ENCODE peak calls at places on chromosomes 5 and 9, in seven cellular contexts. U is neuronal stem cell, H is mesenchymal stem cell, S is H9, N is IMR-90, L is mesendoderm, M is H1. F is an unnamed sample.
A peak's percentile ranks its signal among the peaks of the same experiment; 100 is the strongest.

GRCh38 chr5:101084353-101084752 is 181.3 kb upstream of the ST8SIA4 start:
- DNase-seq in H (no peak), L (no peak), M (no peak), S (no peak), U (no peak), N (no peak), F (no peak)

GRCh38 chr5:144465441-144465840 is 294.8 kb downstream of the KCTD16 start:
- DNase-seq in M (no peak), H (no peak), U (no peak), L (no peak), N (no peak), S (no peak), F (no peak)

GRCh38 chr9:79471577-79472543 is 99.9 kb upstream of the TLE4 start:
- DNase-seq in S (no peak), L (peak; percentile 27), N (peak; percentile 35), H (peak; percentile 25), M (no peak), U (no peak), F (no peak)

GRCh38 chr9:96150324-96151023 is 151.5 kb downstream of the HSD17B3 start:
- DNase-seq in H (no peak), U (no peak), N (no peak), L (no peak), M (no peak), S (no peak), F (no peak)

GRCh38 chr5:89120719-89121118 is 237.7 kb upstream of the MEF2C start:
- DNase-seq in U (no peak), H (peak; percentile 51), L (no peak), M (no peak), N (no peak), S (no peak), F (peak; percentile 50)

GRCh38 chr5:111641533-111642230 is 115.3 kb downstream of the NREP start:
- DNase-seq in M (no peak), N (peak; percentile 90), S (no peak), U (no peak), H (peak; percentile 76), L (no peak), F (no peak)

GRCh38 chr5:142110046-142110531 is 1.5 kb downstream of the NDFIP1 start:
- DNase-seq in H (peak; percentile 68), S (no peak), U (no peak), N (peak; percentile 59), L (peak; percentile 7), M (no peak), F (no peak)

GRCh38 chr9:15837079-15837679 is 284.3 kb downstream of the CCDC171 start:
- DNase-seq in L (peak; percentile 55), S (no peak), M (no peak), U (peak; percentile 47), H (peak; percentile 65), N (peak; percentile 65), F (peak; percentile 89)

GRCh38 chr9:70511858-70512257 is 97.4 kb upstream of the KLF9 start:
- DNase-seq in U (no peak), H (no peak), L (no peak), M (no peak), N (no peak), S (no peak), F (no peak)

GRCh38 chr9:87054999-87055686 is 107.8 kb upstream of the GAS1 start:
- DNase-seq in M (no peak), L (no peak), H (no peak), U (no peak), S (no peak), N (no peak), F (no peak)

GRCh38 chr5:2902742-2903297 is 151.3 kb upstream of the IRX2 start:
- DNase-seq in L (no peak), H (no peak), U (no peak), N (no peak), M (peak; percentile 30), S (peak; percentile 14), F (no peak)
- H2BK5ac ChIP-seq in L (no peak overlapping the region), H (no peak overlapping the region), U (no peak overlapping the region), N (no peak overlapping the region), M (no peak overlapping the region), S (no peak overlapping the region), F (no peak overlapping the region)

GRCh38 chr9:133402689-133403088 is 15.1 kb downstream of the REXO4 start:
- DNase-seq in U (no peak), M (no peak), L (no peak), N (no peak), H (no peak), S (no peak), F (no peak)
- H2BK5ac ChIP-seq in U (no peak overlapping the region), M (no peak overlapping the region), L (no peak overlapping the region), N (no peak overlapping the region), H (no peak overlapping the region), S (no peak overlapping the region), F (no peak overlapping the region)

GRCh38 chr5:57225553-57225952 is 51.7 kb downstream of the GPBP1 start:
- DNase-seq in S (no peak), M (no peak), U (no peak), L (no peak), N (no peak), H (no peak), F (no peak)

GRCh38 chr5:57231607-57232006 is 57.7 kb downstream of the GPBP1 start:
- DNase-seq in N (peak; percentile 60), U (no peak), L (no peak), S (no peak), M (no peak), H (no peak), F (no peak)

GRCh38 chr5:57232293-57233033 is 58.6 kb downstream of the GPBP1 start:
- DNase-seq in N (peak; percentile 12), L (no peak), M (no peak), S (no peak), H (no peak), U (no peak), F (no peak)

GRCh38 chr5:57229315-57229714 is 55.5 kb downstream of the GPBP1 start:
- DNase-seq in M (no peak), N (no peak), U (no peak), L (no peak), H (no peak), S (no peak), F (no peak)
- H2BK5ac ChIP-seq in M (no peak overlapping the region), N (no peak overlapping the region), U (no peak overlapping the region), L (no peak overlapping the region), H (no peak overlapping the region), S (no peak overlapping the region), F (no peak overlapping the region)

GRCh38 chr5:16464664-16465543 is 696 bp downstream of the ZNF622 start:
- DNase-seq in H (peak; percentile 40), M (no peak), N (no peak), S (no peak), L (no peak), U (no peak), F (peak; percentile 5)

GRCh38 chr5:16461026-16461425 is 4.6 kb downstream of the ZNF622 start:
- DNase-seq in H (peak; percentile 85), M (no peak), L (no peak), N (peak; percentile 70), S (no peak), U (no peak), F (no peak)

GRCh38 chr5:16461782-16462181 is 3.8 kb downstream of the ZNF622 start:
- DNase-seq in M (no peak), N (peak; percentile 94), S (no peak), H (peak; percentile 94), L (peak; percentile 24), U (no peak), F (peak; percentile 78)

GRCh38 chr5:16467363-16468219 is 2.0 kb upstream of the ZNF622 start:
- DNase-seq in H (peak; percentile 75), S (no peak), N (peak; percentile 78), U (no peak), M (no peak), L (no peak), F (peak; percentile 22)

DNA sequence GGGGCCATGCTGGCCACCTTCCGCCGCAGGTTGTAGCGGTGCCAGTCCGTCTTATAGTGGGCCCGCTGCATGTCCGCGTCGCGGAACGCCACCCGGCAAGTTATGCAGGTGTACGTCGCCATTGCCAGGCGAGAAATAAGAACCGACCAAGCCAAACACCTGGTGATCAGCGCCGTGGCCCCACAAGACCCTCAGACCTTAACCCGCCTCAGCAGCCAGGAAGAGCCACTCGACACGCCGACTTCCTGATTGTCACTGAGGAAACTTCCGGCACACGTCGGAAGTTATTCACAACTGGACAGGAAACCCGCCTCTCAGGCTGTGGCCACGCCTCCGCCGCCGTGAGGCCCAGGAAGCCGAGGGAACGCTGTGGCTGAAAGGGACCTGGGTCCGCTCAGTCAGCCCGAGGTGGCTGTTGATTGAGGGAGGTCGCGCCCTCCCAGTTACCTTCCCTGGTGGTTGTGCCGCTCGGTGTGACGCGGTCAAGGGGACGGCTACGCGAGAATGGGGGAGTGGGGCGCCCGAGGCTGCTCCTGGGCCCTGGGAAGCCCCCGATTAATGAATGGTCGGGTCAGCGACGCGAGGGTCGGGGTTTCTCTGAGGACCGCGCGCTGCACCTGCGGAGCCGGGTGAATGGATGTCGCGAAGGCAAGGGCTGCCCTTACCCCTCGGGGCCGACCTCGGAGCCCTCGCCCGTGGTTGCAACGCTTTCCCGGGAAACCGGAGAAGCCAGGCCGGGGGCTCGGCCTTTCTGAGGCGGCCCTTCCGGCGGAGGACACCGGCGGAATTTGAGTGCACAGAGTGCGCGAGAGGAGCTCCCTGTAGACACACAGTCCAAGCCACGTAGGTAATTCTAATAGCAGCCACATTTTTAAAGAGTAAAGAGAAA is at the start of gene ZNF622:
- DNase-seq in H (peak; percentile 94), N (peak; percentile 88), M (peak; percentile 86), S (peak; percentile 93), L (peak; percentile 96), U (peak; percentile 81), F (peak; percentile 95)
- H2BK5ac ChIP-seq in H (peak within 1 kb of the TSS; percentile 26), N (peak within 1 kb of the TSS; percentile 89), M (peak within 1 kb of the TSS; percentile 93), S (no peak within 1 kb of the TSS), L (no peak within 1 kb of the TSS), U (peak within 1 kb of the TSS; percentile 84), F (peak within 1 kb of the TSS; percentile 32)